ENCODE peak calls at places on chromosomes 13 and 19, in eight cellular contexts. One of them, this sample, is unnamed.

GRCh38 chr19:48190288-48191284 is 20.1 kb downstream of the ZSWIM9 start:
- DNase-seq in lower lobe of right lung: no peak
- DNase-seq in H7: peak
- DNase-seq in Caki2: peak
- DNase-seq in Calu3: peak
- DNase-seq in body of pancreas: peak
- DNase-seq in stimulated activated CD8-positive, alpha-beta memory T cell treated with anti-CD3 and anti-CD28 coated beads, Interleukin-2, amount 100 ng/mL, for 1 hour: peak
- DNase-seq in effector memory CD8-positive, alpha-beta T cell: peak
- DNase-seq in this sample: no peak

GRCh38 chr19:919157-920050 is 2.3 kb downstream of the KISS1R start:
- DNase-seq in lower lobe of right lung: no peak
- DNase-seq in H7: peak
- DNase-seq in Caki2: no peak
- DNase-seq in Calu3: peak
- DNase-seq in body of pancreas: no peak
- DNase-seq in stimulated activated CD8-positive, alpha-beta memory T cell treated with anti-CD3 and anti-CD28 coated beads, Interleukin-2, amount 100 ng/mL, for 1 hour: no peak
- DNase-seq in effector memory CD8-positive, alpha-beta T cell: no peak
- DNase-seq in this sample: peak

GRCh38 chr13:90238433-90238832 is 1109.1 kb upstream of the MIR17HG start:
- DNase-seq in lower lobe of right lung: no peak
- DNase-seq in H7: no peak
- DNase-seq in Caki2: no peak
- DNase-seq in Calu3: no peak
- DNase-seq in body of pancreas: no peak
- DNase-seq in stimulated activated CD8-positive, alpha-beta memory T cell treated with anti-CD3 and anti-CD28 coated beads, Interleukin-2, amount 100 ng/mL, for 1 hour: no peak
- DNase-seq in effector memory CD8-positive, alpha-beta T cell: no peak
- DNase-seq in this sample: no peak

GRCh38 chr13:28607187-28607955 is 51.6 kb upstream of the POMP start:
- DNase-seq in lower lobe of right lung: no peak
- DNase-seq in H7: no peak
- DNase-seq in Caki2: peak
- DNase-seq in Calu3: no peak
- DNase-seq in body of pancreas: no peak
- DNase-seq in stimulated activated CD8-positive, alpha-beta memory T cell treated with anti-CD3 and anti-CD28 coated beads, Interleukin-2, amount 100 ng/mL, for 1 hour: no peak
- DNase-seq in effector memory CD8-positive, alpha-beta T cell: no peak
- DNase-seq in this sample: no peak

GRCh38 chr13:36819811-36820140 is 754 bp downstream of the RFXAP start:
- DNase-seq in lower lobe of right lung: no peak
- DNase-seq in H7: peak
- DNase-seq in Caki2: no peak
- DNase-seq in Calu3: no peak
- DNase-seq in body of pancreas: no peak
- DNase-seq in stimulated activated CD8-positive, alpha-beta memory T cell treated with anti-CD3 and anti-CD28 coated beads, Interleukin-2, amount 100 ng/mL, for 1 hour: no peak
- DNase-seq in effector memory CD8-positive, alpha-beta T cell: peak
- DNase-seq in this sample: no peak

GRCh38 chr13:93305886-93306285 is 79.3 kb downstream of the GPC6 start:
- DNase-seq in lower lobe of right lung: no peak
- DNase-seq in H7: no peak
- DNase-seq in Caki2: no peak
- DNase-seq in Calu3: no peak
- DNase-seq in body of pancreas: no peak
- DNase-seq in stimulated activated CD8-positive, alpha-beta memory T cell treated with anti-CD3 and anti-CD28 coated beads, Interleukin-2, amount 100 ng/mL, for 1 hour: no peak
- DNase-seq in effector memory CD8-positive, alpha-beta T cell: no peak
- DNase-seq in this sample: no peak

GRCh38 chr19:55678121-55678671 is 3.2 kb downstream of the EPN1 start:
- DNase-seq in lower lobe of right lung: peak
- DNase-seq in H7: no peak
- DNase-seq in Caki2: no peak
- DNase-seq in Calu3: no peak
- DNase-seq in body of pancreas: peak
- DNase-seq in stimulated activated CD8-positive, alpha-beta memory T cell treated with anti-CD3 and anti-CD28 coated beads, Interleukin-2, amount 100 ng/mL, for 1 hour: no peak
- DNase-seq in effector memory CD8-positive, alpha-beta T cell: no peak
- DNase-seq in this sample: no peak

GRCh38 chr19:43880483-43880882 is 53.4 kb downstream of the ZNF283 start:
- DNase-seq in lower lobe of right lung: no peak
- DNase-seq in H7: no peak
- DNase-seq in Caki2: no peak
- DNase-seq in Calu3: no peak
- DNase-seq in body of pancreas: no peak
- DNase-seq in stimulated activated CD8-positive, alpha-beta memory T cell treated with anti-CD3 and anti-CD28 coated beads, Interleukin-2, amount 100 ng/mL, for 1 hour: no peak
- DNase-seq in effector memory CD8-positive, alpha-beta T cell: no peak
- DNase-seq in this sample: no peak

GRCh38 chr19:4911786-4912672 is 2.7 kb downstream of the UHRF1 start:
- DNase-seq in lower lobe of right lung: peak
- DNase-seq in H7: peak
- DNase-seq in Caki2: peak
- DNase-seq in Calu3: peak
- DNase-seq in body of pancreas: peak
- DNase-seq in stimulated activated CD8-positive, alpha-beta memory T cell treated with anti-CD3 and anti-CD28 coated beads, Interleukin-2, amount 100 ng/mL, for 1 hour: no peak
- DNase-seq in effector memory CD8-positive, alpha-beta T cell: peak
- DNase-seq in this sample: no peak

GRCh38 chr13:32581177-32581786 is 5.0 kb upstream of the PDS5B start:
- DNase-seq in lower lobe of right lung: no peak
- DNase-seq in H7: no peak
- DNase-seq in Caki2: no peak
- DNase-seq in Calu3: no peak
- DNase-seq in body of pancreas: no peak
- DNase-seq in stimulated activated CD8-positive, alpha-beta memory T cell treated with anti-CD3 and anti-CD28 coated beads, Interleukin-2, amount 100 ng/mL, for 1 hour: no peak
- DNase-seq in effector memory CD8-positive, alpha-beta T cell: no peak
- DNase-seq in this sample: no peak

GRCh38 chr13:48585456-48585840 is 52.6 kb upstream of the RCBTB2 start:
- DNase-seq in lower lobe of right lung: no peak
- DNase-seq in H7: no peak
- DNase-seq in Caki2: no peak
- DNase-seq in Calu3: peak
- DNase-seq in body of pancreas: peak
- DNase-seq in stimulated activated CD8-positive, alpha-beta memory T cell treated with anti-CD3 and anti-CD28 coated beads, Interleukin-2, amount 100 ng/mL, for 1 hour: no peak
- DNase-seq in effector memory CD8-positive, alpha-beta T cell: no peak
- DNase-seq in this sample: no peak

GRCh38 chr19:816500-816857 is 5.3 kb downstream of the PLPPR3 start:
- DNase-seq in lower lobe of right lung: no peak
- DNase-seq in H7: no peak
- DNase-seq in Caki2: no peak
- DNase-seq in Calu3: no peak
- DNase-seq in body of pancreas: no peak
- DNase-seq in stimulated activated CD8-positive, alpha-beta memory T cell treated with anti-CD3 and anti-CD28 coated beads, Interleukin-2, amount 100 ng/mL, for 1 hour: no peak
- DNase-seq in effector memory CD8-positive, alpha-beta T cell: no peak
- DNase-seq in this sample: no peak

GRCh38 chr13:113751491-113751890 is 7.5 kb upstream of the TMEM255B start:
- DNase-seq in lower lobe of right lung: no peak
- DNase-seq in H7: no peak
- DNase-seq in Caki2: no peak
- DNase-seq in Calu3: no peak
- DNase-seq in body of pancreas: no peak
- DNase-seq in stimulated activated CD8-positive, alpha-beta memory T cell treated with anti-CD3 and anti-CD28 coated beads, Interleukin-2, amount 100 ng/mL, for 1 hour: no peak
- DNase-seq in effector memory CD8-positive, alpha-beta T cell: no peak
- DNase-seq in this sample: no peak

GRCh38 chr13:40017662-40018262 is 362.3 kb downstream of the COG6 start:
- DNase-seq in lower lobe of right lung: no peak
- DNase-seq in H7: peak
- DNase-seq in Caki2: no peak
- DNase-seq in Calu3: no peak
- DNase-seq in body of pancreas: no peak
- DNase-seq in stimulated activated CD8-positive, alpha-beta memory T cell treated with anti-CD3 and anti-CD28 coated beads, Interleukin-2, amount 100 ng/mL, for 1 hour: no peak
- DNase-seq in effector memory CD8-positive, alpha-beta T cell: no peak
- DNase-seq in this sample: no peak

GRCh38 chr19:5154129-5154798 is 185.4 kb downstream of the KDM4B start:
- DNase-seq in lower lobe of right lung: no peak
- DNase-seq in H7: peak
- DNase-seq in Caki2: no peak
- DNase-seq in Calu3: peak
- DNase-seq in body of pancreas: peak
- DNase-seq in stimulated activated CD8-positive, alpha-beta memory T cell treated with anti-CD3 and anti-CD28 coated beads, Interleukin-2, amount 100 ng/mL, for 1 hour: no peak
- DNase-seq in effector memory CD8-positive, alpha-beta T cell: peak
- DNase-seq in this sample: peak

GRCh38 chr13:45299194-45299593 is 41.8 kb downstream of the TPT1 start:
- DNase-seq in lower lobe of right lung: no peak
- DNase-seq in H7: no peak
- DNase-seq in Caki2: no peak
- DNase-seq in Calu3: no peak
- DNase-seq in body of pancreas: no peak
- DNase-seq in stimulated activated CD8-positive, alpha-beta memory T cell treated with anti-CD3 and anti-CD28 coated beads, Interleukin-2, amount 100 ng/mL, for 1 hour: no peak
- DNase-seq in effector memory CD8-positive, alpha-beta T cell: no peak
- DNase-seq in this sample: no peak

GRCh38 chr13:111493468-111493867 is 173.0 kb downstream of the TEX29 start:
- DNase-seq in lower lobe of right lung: no peak
- DNase-seq in H7: no peak
- DNase-seq in Caki2: no peak
- DNase-seq in Calu3: no peak
- DNase-seq in body of pancreas: no peak
- DNase-seq in stimulated activated CD8-positive, alpha-beta memory T cell treated with anti-CD3 and anti-CD28 coated beads, Interleukin-2, amount 100 ng/mL, for 1 hour: no peak
- DNase-seq in effector memory CD8-positive, alpha-beta T cell: no peak
- DNase-seq in this sample: peak

GRCh38 chr13:101876951-101877350 is 424.5 kb downstream of the ITGBL1 start:
- DNase-seq in lower lobe of right lung: no peak
- DNase-seq in H7: no peak
- DNase-seq in Caki2: no peak
- DNase-seq in Calu3: no peak
- DNase-seq in body of pancreas: no peak
- DNase-seq in stimulated activated CD8-positive, alpha-beta memory T cell treated with anti-CD3 and anti-CD28 coated beads, Interleukin-2, amount 100 ng/mL, for 1 hour: no peak
- DNase-seq in effector memory CD8-positive, alpha-beta T cell: no peak
- DNase-seq in this sample: no peak

GRCh38 chr13:112567161-112567862 is 20.6 kb downstream of the TUBGCP3 start:
- DNase-seq in lower lobe of right lung: no peak
- DNase-seq in H7: no peak
- DNase-seq in Caki2: no peak
- DNase-seq in Calu3: no peak
- DNase-seq in body of pancreas: no peak
- DNase-seq in stimulated activated CD8-positive, alpha-beta memory T cell treated with anti-CD3 and anti-CD28 coated beads, Interleukin-2, amount 100 ng/mL, for 1 hour: no peak
- DNase-seq in effector memory CD8-positive, alpha-beta T cell: no peak
- DNase-seq in this sample: no peak

GRCh38 chr13:99124695-99125334 is 75.8 kb upstream of the UBAC2 start:
- DNase-seq in lower lobe of right lung: no peak
- DNase-seq in H7: no peak
- DNase-seq in Caki2: peak
- DNase-seq in Calu3: no peak
- DNase-seq in body of pancreas: no peak
- DNase-seq in stimulated activated CD8-positive, alpha-beta memory T cell treated with anti-CD3 and anti-CD28 coated beads, Interleukin-2, amount 100 ng/mL, for 1 hour: no peak
- DNase-seq in effector memory CD8-positive, alpha-beta T cell: no peak
- DNase-seq in this sample: no peak

GRCh38 chr13:47555235-47555634 is 445.8 kb downstream of the SUCLA2 start:
- DNase-seq in lower lobe of right lung: no peak
- DNase-seq in H7: no peak
- DNase-seq in Caki2: no peak
- DNase-seq in Calu3: no peak
- DNase-seq in body of pancreas: no peak
- DNase-seq in stimulated activated CD8-positive, alpha-beta memory T cell treated with anti-CD3 and anti-CD28 coated beads, Interleukin-2, amount 100 ng/mL, for 1 hour: no peak
- DNase-seq in effector memory CD8-positive, alpha-beta T cell: no peak
- DNase-seq in this sample: no peak

GRCh38 chr19:955803-956746 is 28.1 kb upstream of the WDR18 start:
- DNase-seq in lower lobe of right lung: no peak
- DNase-seq in H7: peak
- DNase-seq in Caki2: no peak
- DNase-seq in Calu3: peak
- DNase-seq in body of pancreas: peak
- DNase-seq in stimulated activated CD8-positive, alpha-beta memory T cell treated with anti-CD3 and anti-CD28 coated beads, Interleukin-2, amount 100 ng/mL, for 1 hour: no peak
- DNase-seq in effector memory CD8-positive, alpha-beta T cell: no peak
- DNase-seq in this sample: no peak

GRCh38 chr13:105598551-105598950 is 936.9 kb downstream of the EFNB2 start:
- DNase-seq in lower lobe of right lung: no peak
- DNase-seq in H7: no peak
- DNase-seq in Caki2: no peak
- DNase-seq in Calu3: no peak
- DNase-seq in body of pancreas: no peak
- DNase-seq in stimulated activated CD8-positive, alpha-beta memory T cell treated with anti-CD3 and anti-CD28 coated beads, Interleukin-2, amount 100 ng/mL, for 1 hour: no peak
- DNase-seq in effector memory CD8-positive, alpha-beta T cell: no peak
- DNase-seq in this sample: no peak

GRCh38 chr19:56995298-56995697 is 124.5 kb upstream of the USP29 start:
- DNase-seq in lower lobe of right lung: no peak
- DNase-seq in H7: no peak
- DNase-seq in Caki2: no peak
- DNase-seq in Calu3: no peak
- DNase-seq in body of pancreas: no peak
- DNase-seq in stimulated activated CD8-positive, alpha-beta memory T cell treated with anti-CD3 and anti-CD28 coated beads, Interleukin-2, amount 100 ng/mL, for 1 hour: no peak
- DNase-seq in effector memory CD8-positive, alpha-beta T cell: no peak
- DNase-seq in this sample: no peak

GRCh38 chr13:64234255-64234654 is 2818.6 kb upstream of the PCDH20 start:
- DNase-seq in lower lobe of right lung: no peak
- DNase-seq in H7: no peak
- DNase-seq in Caki2: no peak
- DNase-seq in Calu3: no peak
- DNase-seq in body of pancreas: no peak
- DNase-seq in stimulated activated CD8-positive, alpha-beta memory T cell treated with anti-CD3 and anti-CD28 coated beads, Interleukin-2, amount 100 ng/mL, for 1 hour: no peak
- DNase-seq in effector memory CD8-positive, alpha-beta T cell: no peak
- DNase-seq in this sample: no peak

GRCh38 chr19:13100871-13101589 is 1.6 kb downstream of the LYL1 start:
- DNase-seq in lower lobe of right lung: no peak
- DNase-seq in H7: peak
- DNase-seq in Caki2: no peak
- DNase-seq in Calu3: no peak
- DNase-seq in body of pancreas: no peak
- DNase-seq in stimulated activated CD8-positive, alpha-beta memory T cell treated with anti-CD3 and anti-CD28 coated beads, Interleukin-2, amount 100 ng/mL, for 1 hour: no peak
- DNase-seq in effector memory CD8-positive, alpha-beta T cell: no peak
- DNase-seq in this sample: no peak

GRCh38 chr19:48678201-48678600 is 5.4 kb upstream of the NTN5 start:
- DNase-seq in lower lobe of right lung: no peak
- DNase-seq in H7: peak
- DNase-seq in Caki2: no peak
- DNase-seq in Calu3: peak
- DNase-seq in body of pancreas: peak
- DNase-seq in stimulated activated CD8-positive, alpha-beta memory T cell treated with anti-CD3 and anti-CD28 coated beads, Interleukin-2, amount 100 ng/mL, for 1 hour: no peak
- DNase-seq in effector memory CD8-positive, alpha-beta T cell: no peak
- DNase-seq in this sample: no peak

GRCh38 chr13:25806304-25806974 is 245.4 kb downstream of the SHISA2 start:
- DNase-seq in lower lobe of right lung: no peak
- DNase-seq in H7: no peak
- DNase-seq in Caki2: no peak
- DNase-seq in Calu3: no peak
- DNase-seq in body of pancreas: no peak
- DNase-seq in stimulated activated CD8-positive, alpha-beta memory T cell treated with anti-CD3 and anti-CD28 coated beads, Interleukin-2, amount 100 ng/mL, for 1 hour: no peak
- DNase-seq in effector memory CD8-positive, alpha-beta T cell: no peak
- DNase-seq in this sample: no peak

GRCh38 chr19:2428756-2429711 is 1.6 kb upstream of the TIMM13 start:
- DNase-seq in lower lobe of right lung: no peak
- DNase-seq in H7: peak
- DNase-seq in Caki2: no peak
- DNase-seq in Calu3: no peak
- DNase-seq in body of pancreas: no peak
- DNase-seq in stimulated activated CD8-positive, alpha-beta memory T cell treated with anti-CD3 and anti-CD28 coated beads, Interleukin-2, amount 100 ng/mL, for 1 hour: no peak
- DNase-seq in effector memory CD8-positive, alpha-beta T cell: no peak
- DNase-seq in this sample: no peak

GRCh38 chr13:77143325-77143907 is 116.5 kb upstream of the FBXL3 start:
- DNase-seq in lower lobe of right lung: no peak
- DNase-seq in H7: no peak
- DNase-seq in Caki2: no peak
- DNase-seq in Calu3: peak
- DNase-seq in body of pancreas: peak
- DNase-seq in stimulated activated CD8-positive, alpha-beta memory T cell treated with anti-CD3 and anti-CD28 coated beads, Interleukin-2, amount 100 ng/mL, for 1 hour: no peak
- DNase-seq in effector memory CD8-positive, alpha-beta T cell: no peak
- DNase-seq in this sample: no peak

GRCh38 chr19:33227242-33227650 is 1.6 kb upstream of the SLC7A10 start:
- DNase-seq in lower lobe of right lung: peak
- DNase-seq in H7: peak
- DNase-seq in Caki2: no peak
- DNase-seq in Calu3: no peak
- DNase-seq in body of pancreas: no peak
- DNase-seq in stimulated activated CD8-positive, alpha-beta memory T cell treated with anti-CD3 and anti-CD28 coated beads, Interleukin-2, amount 100 ng/mL, for 1 hour: no peak
- DNase-seq in effector memory CD8-positive, alpha-beta T cell: no peak
- DNase-seq in this sample: peak

GRCh38 chr19:17090501-17091074 is 15.0 kb downstream of the MYO9B start:
- DNase-seq in lower lobe of right lung: no peak
- DNase-seq in H7: no peak
- DNase-seq in Caki2: no peak
- DNase-seq in Calu3: no peak
- DNase-seq in body of pancreas: peak
- DNase-seq in stimulated activated CD8-positive, alpha-beta memory T cell treated with anti-CD3 and anti-CD28 coated beads, Interleukin-2, amount 100 ng/mL, for 1 hour: no peak
- DNase-seq in effector memory CD8-positive, alpha-beta T cell: no peak
- DNase-seq in this sample: no peak

GRCh38 chr13:32883501-32883900 is 132.7 kb upstream of the KL start:
- DNase-seq in lower lobe of right lung: no peak
- DNase-seq in H7: no peak
- DNase-seq in Caki2: no peak
- DNase-seq in Calu3: no peak
- DNase-seq in body of pancreas: peak
- DNase-seq in stimulated activated CD8-positive, alpha-beta memory T cell treated with anti-CD3 and anti-CD28 coated beads, Interleukin-2, amount 100 ng/mL, for 1 hour: no peak
- DNase-seq in effector memory CD8-positive, alpha-beta T cell: no peak
- DNase-seq in this sample: no peak

GRCh38 chr19:31066385-31066784 is 282.9 kb downstream of the TSHZ3 start:
- DNase-seq in lower lobe of right lung: no peak
- DNase-seq in H7: no peak
- DNase-seq in Caki2: peak
- DNase-seq in Calu3: no peak
- DNase-seq in body of pancreas: peak
- DNase-seq in stimulated activated CD8-positive, alpha-beta memory T cell treated with anti-CD3 and anti-CD28 coated beads, Interleukin-2, amount 100 ng/mL, for 1 hour: no peak
- DNase-seq in effector memory CD8-positive, alpha-beta T cell: no peak
- DNase-seq in this sample: no peak

This sample was measured in upper lobe of right lung.